ENCODE peak calls at places on chromosomes 13 and 19, in four cellular contexts. Y is uterus, X is HepG2, G is breast epithelium. S is an unnamed sample.

GRCh38 chr19:50661087-50661486 is 11.8 kb downstream of the C19orf81 start:
- DNase-seq in G (no peak), X (no peak), Y (no peak), S (no peak)

GRCh38 chr19:31715249-31715944 is 366.2 kb upstream of the TSHZ3 start:
- DNase-seq in X (no peak), G (no peak), Y (no peak), S (no peak)

GRCh38 chr13:95956589-95957148 is 96.5 kb downstream of the UGGT2 start:
- DNase-seq in G (no peak), X (no peak), Y (no peak), S (no peak)

GRCh38 chr19:30450101-30450500 is 77.9 kb downstream of the ZNF536 start:
- DNase-seq in X (no peak), Y (peak; percentile 40), G (no peak), S (peak; percentile 65)

GRCh38 chr19:54572696-54573311 is 786 bp upstream of the LILRA2 start:
- DNase-seq in Y (no peak), X (no peak), G (no peak), S (no peak)

GRCh38 chr19:33285441-33285927 is 16.9 kb downstream of the CEBPA start:
- DNase-seq in Y (no peak), X (peak; percentile 58), G (no peak), S (no peak)

GRCh38 chr19:48419158-48419920 is 25.9 kb downstream of the GRIN2D start:
- DNase-seq in Y (peak; percentile 28), G (no peak), X (no peak), S (no peak)

GRCh38 chr19:50498219-50499056 is 12.6 kb downstream of the JOSD2 start:
- DNase-seq in Y (no peak), X (no peak), G (no peak), S (no peak)

GRCh38 chr13:49669735-49670309 is 21.5 kb downstream of the EBPL start:
- DNase-seq in Y (peak; percentile 56), G (no peak), X (peak; percentile 60), S (no peak)

GRCh38 chr19:19342086-19343015 is 21.7 kb downstream of the MAU2 start:
- DNase-seq in Y (peak; percentile 32), X (peak; percentile 44), G (peak; percentile 58), S (no peak)

GRCh38 chr13:113170503-113170902 is 12.1 kb downstream of the PROZ start:
- DNase-seq in X (no peak), G (no peak), Y (no peak), S (no peak)

GRCh38 chr13:46605824-46606554 is 53.0 kb downstream of the LRCH1 start:
- DNase-seq in X (no peak), Y (no peak), G (no peak), S (no peak)

GRCh38 chr13:97256343-97256783 is 34.2 kb downstream of the MBNL2 start:
- DNase-seq in X (peak; percentile 85), G (no peak), Y (peak; percentile 51), S (no peak)

GRCh38 chr19:1027953-1028902 is 1.8 kb downstream of the CNN2 start:
- DNase-seq in Y (peak; percentile 72), G (peak; percentile 78), X (peak; percentile 83), S (no peak)

GRCh38 chr19:43504426-43505185 is at the start of gene PHLDB3:
- DNase-seq in G (peak; percentile 68), Y (peak; percentile 32), X (peak; percentile 38), S (no peak)

GRCh38 chr19:41699231-41699967 is 9.0 kb upstream of the CEACAM5 start:
- DNase-seq in G (no peak), X (no peak), Y (no peak), S (no peak)

GRCh38 chr13:40432018-40432978 is 234.1 kb downstream of the FOXO1 start:
- DNase-seq in X (no peak), Y (no peak), G (no peak), S (no peak)

GRCh38 chr19:48738557-48739399 is 1.6 kb downstream of the RASIP1 start:
- DNase-seq in G (peak; percentile 96), Y (peak; percentile 95), X (peak; percentile 92), S (peak; percentile 84)

GRCh38 chr19:843180-843835 is 2.5 kb downstream of the PRTN3 start:
- DNase-seq in X (no peak), G (no peak), Y (no peak), S (no peak)

GRCh38 chr19:35037716-35038622 is 3.6 kb upstream of the HPN start:
- DNase-seq in X (no peak), Y (no peak), G (no peak), S (no peak)

GRCh38 chr13:20118268-20119140 is 42.3 kb downstream of the GJA3 start:
- DNase-seq in Y (peak; percentile 48), X (no peak), G (no peak), S (no peak)
- TF ChIP-seq CTCF in Y (no peak), X (no peak), G (no peak), S (no peak)

DNA sequence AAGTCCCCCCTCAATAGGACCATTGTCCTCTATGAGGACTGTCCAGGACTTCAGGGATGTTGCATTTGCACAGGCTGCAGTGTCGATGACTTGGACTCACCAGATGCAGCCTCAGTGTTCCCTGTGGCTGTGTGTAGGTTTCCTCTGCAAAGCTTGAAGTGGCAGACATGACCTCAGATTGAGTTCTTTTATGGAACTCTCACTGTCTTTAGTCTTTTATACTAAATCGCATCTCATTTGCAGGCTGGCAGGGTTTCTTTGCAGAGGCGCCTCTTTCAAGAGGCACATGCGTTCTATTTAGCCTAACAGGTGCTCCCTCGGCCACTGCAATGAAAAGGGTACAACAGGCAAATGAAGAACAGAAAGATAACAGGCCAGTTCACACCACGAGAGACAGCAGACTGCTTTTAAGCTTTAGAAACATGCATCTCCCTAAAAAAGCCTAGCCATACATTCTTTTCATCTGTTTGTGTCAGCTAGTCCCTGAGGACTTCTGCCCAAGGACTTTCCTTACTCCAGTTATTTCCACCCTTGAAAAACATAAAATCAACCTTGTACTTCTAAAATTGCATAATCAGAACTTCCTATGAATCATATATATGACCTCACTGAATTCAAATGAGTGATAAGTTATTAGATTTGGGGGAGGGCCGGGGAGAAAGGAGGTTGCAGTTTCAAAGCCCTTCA is 118.4 kb downstream of the RAB20 start:
- DNase-seq in G (no peak), X (no peak), Y (no peak), S (no peak)
- TF ChIP-seq CTCF in G (no peak), X (no peak), Y (no peak), S (no peak)

DNA sequence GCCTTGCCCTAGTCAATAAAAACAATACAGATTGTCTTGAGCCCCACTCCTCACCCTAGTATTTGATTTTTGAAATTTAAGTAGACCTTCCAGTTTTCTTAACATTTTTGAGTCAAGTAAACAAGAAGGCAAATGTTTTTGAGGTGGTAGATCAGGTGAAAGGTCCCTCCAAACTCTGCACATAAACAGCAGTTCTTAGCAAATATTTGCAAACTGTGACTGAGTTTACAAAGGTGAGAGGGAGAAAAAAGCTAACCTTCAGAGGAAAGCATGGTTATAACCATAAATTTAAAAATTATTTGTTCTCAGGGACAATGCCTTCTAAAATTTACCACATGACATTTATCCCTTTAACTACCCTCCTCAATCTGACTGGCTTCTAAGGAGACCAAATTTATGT is 84.6 kb upstream of the PCDH17 start:
- DNase-seq in X (no peak), G (no peak), Y (no peak), S (no peak)
- TF ChIP-seq CTCF in X (no peak), G (no peak), Y (no peak), S (no peak)

DNA sequence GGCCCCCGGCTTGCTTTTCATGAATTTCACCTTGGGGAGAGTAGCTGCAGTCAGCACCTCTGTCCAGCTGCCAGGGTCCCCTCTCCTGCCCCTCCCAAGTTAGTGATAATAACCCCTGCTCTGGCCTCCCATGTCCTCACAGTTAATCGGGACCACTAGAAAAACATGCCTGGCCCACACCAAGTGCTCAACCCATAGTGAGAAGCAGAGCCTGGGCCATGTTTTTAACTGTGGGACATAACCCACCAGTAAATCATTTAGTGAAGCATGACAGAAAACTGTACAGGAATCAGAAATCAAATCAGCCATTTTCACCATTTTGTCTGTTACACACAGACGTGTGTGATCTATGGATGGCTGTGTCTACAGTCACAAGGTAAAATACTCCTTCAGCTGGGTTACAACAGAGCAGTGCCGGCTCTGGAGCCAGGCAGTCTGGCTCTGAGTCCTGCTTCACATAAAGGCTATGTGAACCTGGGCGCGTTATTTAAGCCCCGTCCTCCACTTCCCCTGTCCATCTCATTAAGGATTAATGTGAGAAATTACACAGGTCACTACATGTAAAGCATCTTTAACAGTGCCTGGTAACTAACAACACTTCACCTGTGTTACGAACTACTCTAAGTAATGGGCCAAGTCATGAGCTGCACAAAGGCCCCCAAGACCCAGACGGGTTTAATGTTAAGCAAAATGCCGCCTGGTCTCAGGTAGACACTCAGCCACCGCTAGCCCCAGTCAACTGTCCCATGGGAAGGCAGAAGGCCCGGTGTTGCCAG is 7.6 kb upstream of the ECH1 start:
- DNase-seq in G (no peak), X (no peak), Y (no peak), S (no peak)
- TF ChIP-seq CTCF in G (no peak), X (no peak), Y (no peak), S (no peak)

GRCh38 chr19:39845172-39845571 is 1.0 kb downstream of the FBL start:
- DNase-seq in G (no peak), X (no peak), Y (no peak), S (no peak)

GRCh38 chr19:39846176-39846677 is at the start of gene FBL:
- DNase-seq in G (peak; percentile 96), Y (peak; percentile 94), X (peak; percentile 84), S (peak; percentile 93)

GRCh38 chr19:39842693-39843435 is 3.3 kb downstream of the FBL start:
- DNase-seq in Y (no peak), X (no peak), G (no peak), S (no peak)

GRCh38 chr19:39845621-39846175 is 481 bp downstream of the FBL start:
- DNase-seq in G (no peak), Y (no peak), X (no peak), S (no peak)

GRCh38 chr19:39843919-39844793 is 2.0 kb downstream of the FBL start:
- DNase-seq in Y (no peak), G (no peak), X (peak; percentile 51), S (no peak)
- TF ChIP-seq CTCF in Y (peak; percentile 36), G (peak; percentile 54), X (peak; percentile 58), S (peak; percentile 42)